ENCODE peak calls at places on chromosome 3, in eight cellular contexts. Y is esophagus muscularis mucosa, G is stomach, R is transverse colon, A is HCT116, X is K562, V is HepG2, I is endothelial cell of umbilical vein. J is an unnamed sample.

GRCh38 chr3:149145926-149146325 is 16.5 kb downstream of the HPS3 start:
- DNase-seq in X (no peak), R (no peak), I (peak; percentile 26), V (no peak), Y (no peak), G (no peak), A (no peak), J (no peak)

GRCh38 chr3:47009225-47010049 is 30.0 kb downstream of the NBEAL2 start:
- DNase-seq in I (peak; percentile 91), X (no peak), V (no peak), Y (peak; percentile 96), R (peak; percentile 85), A (no peak), G (peak; percentile 77), J (peak; percentile 95)

GRCh38 chr3:120404876-120405275 is 45.9 kb downstream of the FSTL1 start:
- DNase-seq in I (no peak), V (no peak), G (no peak), A (no peak), X (no peak), Y (no peak), R (no peak), J (no peak)

GRCh38 chr3:125556314-125556713 is 36.3 kb upstream of the SNX4 start:
- DNase-seq in V (no peak), I (no peak), G (no peak), Y (no peak), A (no peak), X (no peak), R (no peak), J (no peak)

GRCh38 chr3:112773864-112774263 is 72.8 kb downstream of the CD200R1L start:
- DNase-seq in G (peak; percentile 46), Y (no peak), V (no peak), R (peak; percentile 15), I (no peak), X (no peak), A (no peak), J (no peak)

GRCh38 chr3:143464850-143465249 is 345.3 kb downstream of the CHST2 start:
- DNase-seq in V (no peak), I (no peak), R (no peak), A (no peak), Y (no peak), X (no peak), G (no peak), J (no peak)

GRCh38 chr3:191005790-191006189 is 143.3 kb upstream of the GMNC start:
- DNase-seq in G (no peak), A (no peak), I (no peak), X (no peak), Y (no peak), V (no peak), R (no peak), J (no peak)

GRCh38 chr3:140152851-140153640 is 218.1 kb downstream of the CLSTN2 start:
- DNase-seq in Y (peak; percentile 89), V (no peak), G (no peak), I (no peak), A (no peak), X (no peak), R (no peak), J (no peak)

GRCh38 chr3:196726788-196727675 is 12.6 kb upstream of the PAK2 start:
- DNase-seq in A (no peak), V (no peak), I (peak; percentile 40), Y (no peak), G (no peak), X (no peak), R (no peak), J (no peak)

GRCh38 chr3:63967675-63968611 is 55.4 kb downstream of the PSMD6 start:
- DNase-seq in A (no peak), I (peak; percentile 49), R (peak; percentile 57), Y (no peak), V (peak; percentile 88), G (no peak), X (no peak), J (peak; percentile 80)

GRCh38 chr3:54014067-54014466 is 108.3 kb upstream of the CACNA2D3 start:
- DNase-seq in X (no peak), Y (no peak), G (no peak), R (no peak), I (no peak), A (no peak), V (no peak), J (no peak)

GRCh38 chr3:142086581-142087090 is 62.7 kb downstream of the TFDP2 start:
- DNase-seq in A (no peak), Y (no peak), X (no peak), G (no peak), I (no peak), V (peak; percentile 43), R (peak; percentile 52), J (no peak)

GRCh38 chr3:46110701-46111493 is 83.6 kb upstream of the XCR1 start:
- DNase-seq in G (no peak), I (no peak), X (no peak), Y (no peak), A (peak; percentile 61), R (peak; percentile 54), V (no peak), J (no peak)

GRCh38 chr3:43770426-43771103 is 79.8 kb downstream of the ABHD5 start:
- DNase-seq in X (peak; percentile 92), V (no peak), G (peak; percentile 74), A (no peak), I (peak; percentile 79), R (peak; percentile 69), Y (no peak), J (no peak)

GRCh38 chr3:25846282-25846681 is 56.4 kb downstream of the OXSM start:
- DNase-seq in A (no peak), Y (no peak), I (no peak), X (no peak), V (no peak), G (no peak), R (no peak), J (no peak)

GRCh38 chr3:178352300-178353021 is 183.8 kb upstream of the KCNMB2 start:
- DNase-seq in R (no peak), V (no peak), G (no peak), Y (no peak), I (peak; percentile 90), A (no peak), X (no peak), J (no peak)

GRCh38 chr3:79947469-79947868 is 179.7 kb upstream of the ROBO1 start:
- DNase-seq in X (no peak), A (no peak), R (no peak), Y (no peak), I (no peak), V (no peak), G (no peak), J (no peak)

GRCh38 chr3:55468251-55468650 is 18.9 kb downstream of the WNT5A start:
- DNase-seq in Y (no peak), A (no peak), I (no peak), R (no peak), X (no peak), V (no peak), G (no peak), J (no peak)

GRCh38 chr3:98968347-98968746 is 66.9 kb upstream of the DCBLD2 start:
- DNase-seq in R (no peak), A (no peak), I (peak; percentile 34), G (no peak), X (no peak), Y (no peak), V (no peak), J (no peak)

GRCh38 chr3:37241880-37242279 is 67.5 kb upstream of the LRRFIP2 start:
- DNase-seq in V (no peak), R (no peak), G (no peak), I (no peak), Y (no peak), X (no peak), A (no peak), J (no peak)

GRCh38 chr3:37240170-37240945 is 66.0 kb upstream of the LRRFIP2 start:
- DNase-seq in V (no peak), Y (no peak), A (no peak), R (no peak), I (no peak), X (no peak), G (no peak), J (no peak)

GRCh38 chr3:37245003-37245402 is 70.6 kb upstream of the LRRFIP2 start:
- DNase-seq in A (no peak), G (no peak), V (no peak), R (no peak), I (no peak), X (no peak), Y (no peak), J (no peak)

GRCh38 chr3:37247398-37248114 is 73.2 kb upstream of the LRRFIP2 start:
- DNase-seq in R (no peak), X (no peak), I (no peak), Y (no peak), A (no peak), G (no peak), V (no peak), J (no peak)

GRCh38 chr3:37243811-37244748 is 69.7 kb upstream of the LRRFIP2 start:
- DNase-seq in Y (peak; percentile 93), V (peak; percentile 54), X (peak; percentile 54), R (peak; percentile 81), I (peak; percentile 76), G (peak; percentile 91), A (peak; percentile 44), J (peak; percentile 90)
- TF ChIP-seq POLR2A in Y (no peak), V (peak; percentile 25), X (no peak), R (no peak), I (no peak), G (no peak), A (no peak), J (no peak)

GRCh38 chr3:167361356-167361755 is 18.7 kb downstream of the ZBBX start:
- DNase-seq in X (no peak), A (no peak), R (no peak), Y (no peak), I (no peak), V (no peak), G (no peak), J (no peak)
- H3K27ac ChIP-seq in X (no peak overlapping the region), A (no peak overlapping the region), R (no peak overlapping the region), Y (no peak overlapping the region), I (no peak overlapping the region), V (no peak overlapping the region), G (no peak overlapping the region), J (no peak overlapping the region)

DNA sequence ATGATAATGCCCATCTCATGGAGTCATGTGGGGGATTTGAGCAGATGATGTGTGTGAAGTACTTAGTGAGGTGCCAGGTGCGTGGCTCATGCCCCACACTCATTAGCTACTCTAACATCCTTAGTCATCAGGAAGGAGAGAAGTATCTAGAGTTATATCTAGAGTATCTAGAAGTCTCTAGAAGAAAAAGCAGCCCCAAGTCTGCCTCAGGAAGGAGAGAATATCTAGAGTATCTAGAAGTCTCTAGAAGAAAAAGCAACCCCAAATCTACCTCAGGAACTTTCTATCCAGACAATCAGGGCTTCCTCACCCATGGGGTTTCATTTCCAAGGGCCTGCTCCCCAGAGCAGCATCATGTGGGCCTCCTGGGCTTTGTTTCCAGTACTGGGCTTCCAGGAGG is 24.7 kb upstream of the DOCK3 start:
- DNase-seq in I (no peak), Y (no peak), V (no peak), G (no peak), A (no peak), X (no peak), R (no peak), J (no peak)
- TF ChIP-seq POLR2AphosphoS5 in I (no peak), Y (no peak), V (no peak), G (no peak), A (no peak), X (no peak), R (no peak), J (no peak)

DNA sequence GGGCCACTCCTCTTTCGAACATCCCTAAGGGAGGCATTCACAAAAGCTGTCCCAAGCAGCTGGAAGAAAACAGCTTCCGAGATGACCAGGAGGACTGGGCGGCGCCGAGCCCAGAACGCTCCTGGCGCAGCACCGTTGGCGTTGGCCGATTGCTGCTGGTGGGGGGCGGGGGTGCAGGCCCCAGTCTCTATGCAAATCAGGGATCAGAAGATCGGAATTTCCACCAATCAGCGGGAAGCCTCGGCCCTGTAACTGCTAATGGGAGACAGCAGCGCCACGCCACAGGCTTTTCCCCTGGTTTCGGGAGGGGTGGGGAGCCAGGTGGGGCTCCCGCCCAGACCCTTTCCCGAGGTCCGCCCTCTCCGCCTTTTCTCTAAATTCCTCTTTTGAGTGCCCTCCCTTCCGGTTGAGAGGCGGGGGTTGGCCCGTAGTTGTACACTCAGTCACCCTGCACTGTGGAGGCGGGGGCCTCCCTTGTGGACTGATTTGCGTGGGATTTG is 27.0 kb downstream of the HMCES start:
- DNase-seq in A (no peak), Y (no peak), I (peak; percentile 83), G (peak; percentile 85), X (peak; percentile 79), V (no peak), R (peak; percentile 76), J (peak; percentile 85)
- TF ChIP-seq POLR2A in A (no peak), Y (no peak), I (no peak), G (peak; percentile 46), X (no peak), V (no peak), R (no peak), J (no peak)